ENCODE peak calls at places on chromosomes 16 and 17, in seven cellular contexts. X is esophagus squamous epithelium, G is A549, S is GM23338, N is spleen, D is tibial nerve, Z is IMR-90. E is an unnamed sample.

GRCh38 chr17:7191571-7192270 is 12.6 kb upstream of the ASGR1 start:
- DNase-seq in D (no peak), N (no peak), X (no peak), S (peak), G (peak), Z (peak), E (no peak)

GRCh38 chr16:30785126-30786106 is 1.6 kb downstream of the ZNF629 start:
- DNase-seq in N (no peak), D (no peak), G (no peak), S (no peak), Z (no peak), X (no peak), E (no peak)

GRCh38 chr17:49440581-49440980 is 25.9 kb upstream of the PHB1 start:
- DNase-seq in G (no peak), D (no peak), Z (no peak), N (no peak), X (no peak), S (no peak), E (no peak)

GRCh38 chr17:930258-930657 is 49.3 kb downstream of the NXN start:
- DNase-seq in D (no peak), X (no peak), N (no peak), S (no peak), Z (no peak), G (no peak), E (no peak)

GRCh38 chr17:77233635-77234334 is 93.0 kb downstream of the SEC14L1 start:
- DNase-seq in G (peak), X (no peak), S (no peak), Z (peak), D (no peak), N (no peak), E (no peak)

GRCh38 chr17:40344321-40345160 is 20.0 kb downstream of the GJD3 start:
- DNase-seq in Z (no peak), S (no peak), D (no peak), X (no peak), G (no peak), N (no peak), E (no peak)

GRCh38 chr17:44043326-44043725 is 23.1 kb downstream of the LSM12 start:
- DNase-seq in G (no peak), D (no peak), Z (peak), N (no peak), X (no peak), S (no peak), E (no peak)

GRCh38 chr17:44209786-44210341 is 9.6 kb downstream of the UBTF start:
- DNase-seq in Z (peak), G (no peak), X (no peak), S (no peak), N (no peak), D (no peak), E (no peak)

GRCh38 chr16:2082171-2082982 is 34.6 kb downstream of the TSC2 start:
- DNase-seq in N (no peak), Z (peak), S (no peak), G (no peak), X (no peak), D (no peak), E (peak)

GRCh38 chr17:7323731-7324437 is 5.3 kb downstream of the NEURL4 start:
- DNase-seq in D (no peak), G (peak), X (no peak), Z (peak), S (peak), N (peak), E (peak)

GRCh38 chr17:48795444-48796162 is 21.4 kb downstream of the TTLL6 start:
- DNase-seq in Z (peak), G (peak), X (no peak), D (no peak), S (no peak), N (no peak), E (no peak)

GRCh38 chr17:65463242-65463641 is 98.2 kb downstream of the AXIN2 start:
- DNase-seq in X (no peak), S (no peak), N (no peak), Z (peak), G (no peak), D (no peak), E (no peak)

GRCh38 chr16:48014349-48015135 is 141.3 kb downstream of the ABCC12 start:
- DNase-seq in N (no peak), Z (peak), X (no peak), D (no peak), G (peak), S (peak), E (no peak)

GRCh38 chr17:74153821-74154430 is 49.6 kb upstream of the RPL38 start:
- DNase-seq in D (no peak), N (no peak), X (no peak), G (no peak), Z (no peak), S (no peak), E (no peak)

GRCh38 chr16:1265090-1265630 is 9.3 kb downstream of the TPSD1 start:
- DNase-seq in Z (no peak), G (no peak), N (no peak), S (no peak), D (no peak), X (no peak), E (no peak)

GRCh38 chr17:50191070-50192045 is 10.1 kb downstream of the COL1A1 start:
- DNase-seq in Z (peak), G (no peak), N (no peak), S (no peak), X (no peak), D (no peak), E (no peak)

GRCh38 chr17:77598241-77598620 is 360.3 kb upstream of the TNRC6C start:
- DNase-seq in X (no peak), Z (no peak), S (no peak), N (no peak), G (no peak), D (no peak), E (no peak)

GRCh38 chr17:60641810-60642220 is 35.8 kb upstream of the BCAS3 start:
- DNase-seq in X (no peak), D (no peak), S (peak), G (peak), N (no peak), Z (peak), E (no peak)

GRCh38 chr17:12900474-12900873 is 111.2 kb downstream of the ARHGAP44 start:
- DNase-seq in N (no peak), D (no peak), G (no peak), S (no peak), X (no peak), Z (no peak), E (peak)

GRCh38 chr17:13421581-13421980 is 180.1 kb downstream of the HS3ST3A1 start:
- DNase-seq in Z (no peak), G (no peak), S (no peak), N (no peak), X (no peak), D (no peak), E (no peak)

GRCh38 chr17:61770752-61771533 is 92.4 kb downstream of the BRIP1 start:
- DNase-seq in G (no peak), X (no peak), Z (peak), N (no peak), S (no peak), D (no peak), E (no peak)

GRCh38 chr16:12228079-12228606 is 251.6 kb downstream of the SNX29 start:
- DNase-seq in G (no peak), X (no peak), N (no peak), Z (no peak), S (no peak), D (no peak), E (no peak)

GRCh38 chr17:57619061-57619937 is 125.8 kb downstream of the CCDC182 start:
- DNase-seq in Z (peak), S (no peak), G (no peak), N (peak), D (no peak), X (no peak), E (no peak)

GRCh38 chr16:75377971-75378386 is 55.3 kb downstream of the CFDP1 start:
- DNase-seq in G (peak), Z (peak), S (peak), D (no peak), N (no peak), X (no peak), E (no peak)

GRCh38 chr16:4376126-4376819 is 4.6 kb downstream of the VASN start:
- DNase-seq in Z (peak), X (no peak), G (no peak), D (peak), N (peak), S (no peak), E (peak)

GRCh38 chr16:4378202-4378666 is 6.6 kb downstream of the VASN start:
- DNase-seq in D (no peak), Z (no peak), X (no peak), N (no peak), G (no peak), S (no peak), E (peak)

GRCh38 chr16:4376820-4377572 is 5.3 kb downstream of the VASN start:
- DNase-seq in N (no peak), D (no peak), Z (no peak), G (no peak), X (no peak), S (no peak), E (no peak)

GRCh38 chr16:4379001-4379688 is 7.5 kb downstream of the VASN start:
- DNase-seq in Z (no peak), G (no peak), S (no peak), N (no peak), D (no peak), X (no peak), E (no peak)

DNA sequence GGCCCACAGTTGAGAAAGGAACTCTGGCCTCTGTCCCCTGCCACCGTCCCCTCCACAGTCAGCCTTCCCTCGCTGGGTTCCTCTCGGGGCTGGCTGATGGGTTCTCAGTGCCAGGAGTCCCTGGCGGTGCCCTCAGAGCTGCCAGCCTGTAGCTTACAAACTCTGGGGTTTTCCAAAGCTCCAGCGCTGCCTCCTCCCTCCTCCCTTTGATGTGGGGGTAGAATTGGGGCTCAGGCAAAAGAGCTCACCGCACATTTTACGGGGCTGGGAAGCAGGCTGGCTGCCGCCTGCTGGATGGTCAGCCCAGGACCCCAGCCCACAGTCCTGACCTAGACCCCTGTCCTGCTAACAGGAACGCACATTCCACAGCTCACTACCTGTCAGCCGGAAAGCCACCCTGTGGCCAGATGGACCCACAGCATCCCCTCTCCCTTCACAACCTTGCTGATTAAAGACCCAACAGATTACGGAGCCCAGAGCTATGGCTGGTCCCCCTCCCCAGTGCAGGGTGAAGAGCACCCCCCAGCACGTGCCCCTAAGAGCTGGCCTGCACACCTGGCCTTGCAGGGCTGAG is 6.0 kb downstream of the VASN start:
- DNase-seq in N (no peak), X (no peak), G (no peak), Z (no peak), D (no peak), S (peak), E (no peak)
- TF ChIP-seq CTCF in N (no peak), X (no peak), G (no peak), Z (no peak), D (no peak), S (peak), E (no peak)

DNA sequence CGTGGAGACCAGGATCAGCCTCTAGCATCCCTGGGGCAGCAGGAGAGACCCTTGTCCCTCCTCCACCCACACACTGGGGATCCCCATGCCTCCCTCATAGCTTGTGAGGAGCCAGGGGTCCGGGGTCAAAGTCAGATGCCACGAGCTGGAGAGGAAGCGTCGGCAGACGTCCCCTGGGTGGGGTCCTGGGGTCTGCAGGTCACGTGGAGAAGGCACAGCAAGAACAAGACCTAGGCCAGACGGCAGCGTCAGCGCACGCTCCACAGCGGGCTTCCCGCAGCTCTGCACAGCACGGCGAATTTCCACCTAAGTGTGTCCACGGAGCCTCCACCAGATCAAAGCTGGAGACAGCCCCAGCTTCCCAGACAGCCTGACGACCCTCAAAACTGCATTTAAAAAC is 49.3 kb downstream of the SLC7A5 start:
- DNase-seq in Z (no peak), D (no peak), G (no peak), N (no peak), X (no peak), S (no peak), E (peak)
- H3K27ac ChIP-seq in Z (no peak), D (no peak), G (peak), N (no peak), X (no peak), S (peak), E (no peak)

GRCh38 chr17:16920628-16921020 is 51.3 kb downstream of the TNFRSF13B start:
- DNase-seq in N (peak), G (no peak), X (no peak), Z (no peak), S (no peak), D (no peak), E (no peak)

GRCh38 chr17:16923097-16923903 is 48.6 kb downstream of the TNFRSF13B start:
- DNase-seq in S (no peak), X (no peak), D (peak), Z (no peak), G (no peak), N (peak), E (peak)

GRCh38 chr17:16923904-16924700 is 47.8 kb downstream of the TNFRSF13B start:
- DNase-seq in N (peak), Z (no peak), X (no peak), G (no peak), D (peak), S (no peak), E (no peak)

GRCh38 chr17:16924701-16925440 is 47.0 kb downstream of the TNFRSF13B start:
- DNase-seq in S (no peak), N (peak), Z (no peak), X (no peak), D (peak), G (no peak), E (peak)

GRCh38 chr17:16922386-16923096 is 49.4 kb downstream of the TNFRSF13B start:
- DNase-seq in D (peak), X (no peak), G (no peak), Z (peak), N (no peak), S (no peak), E (peak)
- TF ChIP-seq CTCF in D (no peak), X (peak), G (no peak), Z (peak), N (no peak), S (no peak), E (no peak)

DNA sequence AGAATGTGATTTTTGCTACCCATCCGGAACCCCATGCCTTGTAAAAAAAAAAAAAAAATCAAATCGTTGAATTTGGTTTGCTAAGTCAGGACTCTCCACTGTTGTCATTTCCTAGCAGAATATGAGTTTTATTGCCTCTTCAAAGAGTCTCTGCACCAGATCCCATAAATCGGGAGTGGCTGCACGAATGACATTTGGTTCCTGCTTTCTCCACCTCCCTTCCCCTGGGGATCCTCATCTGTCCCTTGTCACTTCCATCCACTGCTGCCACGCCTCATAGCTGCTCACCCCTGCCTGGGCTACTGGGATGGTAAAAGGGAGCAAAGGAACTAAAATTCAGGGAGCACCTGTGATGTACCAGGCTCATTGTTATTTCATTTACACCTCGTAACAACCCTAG is 312 bp upstream of the KRT36 start:
- DNase-seq in D (no peak), N (no peak), S (no peak), G (no peak), Z (no peak), X (no peak), E (no peak)
- H3K27ac ChIP-seq in D (no peak), N (no peak), S (no peak), G (no peak), Z (no peak), X (no peak), E (no peak)

GRCh38 chr16:50683689-50684374 is 2.7 kb upstream of the SNX20 start:
- DNase-seq in S (no peak), X (no peak), G (no peak), Z (no peak), N (peak), D (no peak), E (peak)
- TF ChIP-seq CTCF in S (no peak), X (no peak), G (no peak), Z (no peak), N (no peak), D (no peak), E (no peak)

DNA sequence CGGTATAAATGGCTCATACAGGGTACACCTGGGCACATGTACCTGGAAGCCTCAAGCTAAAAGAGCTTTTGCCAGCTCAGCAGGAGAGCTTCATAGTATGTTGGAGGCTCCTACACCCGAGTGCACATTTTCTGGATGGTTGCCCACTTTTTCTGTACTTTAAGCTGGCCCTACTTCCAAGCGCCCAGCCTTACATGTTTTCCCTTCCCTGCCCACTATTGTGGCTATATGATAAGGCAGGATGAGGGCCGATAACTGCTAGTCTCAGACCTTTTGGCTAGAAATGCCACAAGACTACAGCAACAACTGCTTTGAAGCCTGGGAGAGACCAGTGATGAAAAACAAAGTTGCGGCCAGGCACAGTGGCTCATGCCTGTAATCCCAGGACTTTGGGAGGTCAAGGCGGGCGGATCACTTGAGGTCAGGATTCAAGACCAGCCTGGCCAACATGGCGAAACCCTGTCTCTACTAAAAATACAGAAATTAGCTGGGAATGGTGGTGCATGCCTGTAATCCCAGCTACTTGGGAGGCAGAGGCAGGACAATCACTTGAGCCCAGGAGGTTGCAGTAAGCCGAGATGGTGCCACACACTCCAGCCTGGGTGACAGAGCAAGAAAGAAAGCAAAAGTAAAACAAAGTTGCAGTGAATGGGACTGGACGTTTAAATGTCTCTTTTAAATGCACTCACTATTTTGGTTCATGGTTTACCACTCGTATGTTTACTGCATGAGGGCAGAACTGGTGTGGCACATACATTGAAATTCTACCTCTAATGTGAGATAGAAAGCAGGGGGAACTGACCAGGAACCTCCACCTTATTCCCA is 14.2 kb upstream of the MARCHF10 start:
- DNase-seq in N (no peak), X (no peak), S (no peak), G (no peak), Z (no peak), D (no peak), E (no peak)
- H3K27ac ChIP-seq in N (peak), X (no peak), S (no peak), G (peak), Z (peak), D (no peak), E (no peak)

E was measured in upper lobe of left lung.